ENCODE peak calls at places on chromosomes 3 and 15, in four cellular contexts. O, E, I and N are unnamed samples.

GRCh38 chr3:171801738-171802600 is 8.3 kb downstream of the PLD1 start:
- DNase-seq in O (no peak), E (peak), I (no peak), N (peak)

GRCh38 chr15:38486946-38487345 is 33.0 kb downstream of the FAM98B start:
- DNase-seq in O (no peak), E (no peak), I (no peak), N (no peak)

GRCh38 chr15:78715930-78716329 is 74.9 kb upstream of the CHRNB4 start:
- DNase-seq in O (no peak), E (peak), I (peak), N (no peak)

GRCh38 chr3:4820296-4821121 is 158.7 kb upstream of the BHLHE40 start:
- DNase-seq in O (no peak), E (no peak), I (peak), N (no peak)

GRCh38 chr3:41140242-41140641 is 59.1 kb upstream of the CTNNB1 start:
- DNase-seq in O (no peak), E (no peak), I (no peak), N (no peak)

GRCh38 chr3:127831723-127832172 is 9.4 kb upstream of the MGLL start:
- DNase-seq in O (no peak), E (peak), I (peak), N (peak)

GRCh38 chr15:95987299-95987698 is 343.2 kb upstream of the NR2F2 start:
- DNase-seq in O (no peak), E (no peak), I (no peak), N (no peak)

GRCh38 chr3:191120447-191121304 is 78.4 kb upstream of the OSTN start:
- DNase-seq in O (no peak), E (no peak), I (no peak), N (no peak)

GRCh38 chr15:80455668-80456442 is 51.7 kb downstream of the ARNT2 start:
- DNase-seq in O (peak), E (peak), I (peak), N (peak)

GRCh38 chr3:59425942-59426341 is 376.1 kb upstream of the CFAP20DC start:
- DNase-seq in O (peak), E (no peak), I (peak), N (no peak)

GRCh38 chr15:32887090-32887489 is 169.3 kb downstream of the GREM1 start:
- DNase-seq in O (no peak), E (no peak), I (no peak), N (no peak)

GRCh38 chr15:27235161-27235560 is 264.2 kb downstream of the GABRG3 start:
- DNase-seq in O (no peak), E (no peak), I (no peak), N (no peak)

GRCh38 chr3:88219138-88219792 is 69.5 kb downstream of the C3orf38 start:
- DNase-seq in O (peak), E (peak), I (peak), N (peak)

GRCh38 chr3:51802091-51802720 is 23.2 kb upstream of the IQCF6 start:
- DNase-seq in O (no peak), E (no peak), I (no peak), N (no peak)

GRCh38 chr3:105119801-105120340 is 246.8 kb upstream of the ALCAM start:
- DNase-seq in O (no peak), E (no peak), I (no peak), N (no peak)

GRCh38 chr3:151152626-151153025 is 50.4 kb downstream of the GPR171 start:
- DNase-seq in O (no peak), E (no peak), I (no peak), N (no peak)

GRCh38 chr3:194884649-194885315 is 199.1 kb downstream of the FAM43A start:
- DNase-seq in O (no peak), E (peak), I (no peak), N (no peak)

GRCh38 chr15:31294067-31294466 is 32.6 kb upstream of the KLF13 start:
- DNase-seq in O (no peak), E (no peak), I (no peak), N (no peak)

GRCh38 chr3:151008699-151009098 is 36.2 kb upstream of the CLRN1 start:
- DNase-seq in O (no peak), E (peak), I (no peak), N (peak)

GRCh38 chr15:73573572-73573971 is 59.6 kb downstream of the NPTN start:
- DNase-seq in O (no peak), E (peak), I (no peak), N (no peak)

GRCh38 chr3:21901504-21901903 is 150.5 kb upstream of the ZNF385D start:
- DNase-seq in O (no peak), E (no peak), I (no peak), N (no peak)

GRCh38 chr3:27646891-27647290 is 75.2 kb downstream of the EOMES start:
- DNase-seq in O (no peak), E (no peak), I (no peak), N (no peak)

GRCh38 chr15:29268706-29269484 is 727 bp downstream of the NSMCE3 start:
- DNase-seq in O (peak), E (peak), I (peak), N (peak)

GRCh38 chr3:79976466-79976865 is 208.7 kb upstream of the ROBO1 start:
- DNase-seq in O (no peak), E (no peak), I (no peak), N (no peak)